ENCODE peak calls at places on chromosomes 13 and 19, in seven cellular contexts. A, N, G, H, X, R and D are unnamed samples.

GRCh38 chr19:35975608-35976214 is 19.3 kb upstream of the SDHAF1 start:
- DNase-seq in A (no peak), N (no peak), G (no peak), H (no peak), X (no peak), R (peak; percentile 26), D (no peak)

GRCh38 chr19:49475995-49476880 is 2.2 kb downstream of the FLT3LG start:
- DNase-seq in A (no peak), N (peak; percentile 62), G (peak; percentile 70), H (no peak), X (peak; percentile 45), R (no peak), D (peak; percentile 84)

GRCh38 chr19:47511128-47511517 is 3.7 kb downstream of the NAPA start:
- DNase-seq in A (no peak), N (no peak), G (no peak), H (no peak), X (no peak), R (no peak), D (no peak)

GRCh38 chr19:38389101-38389925 is 816 bp downstream of the SPRED3 start:
- DNase-seq in A (no peak), N (peak; percentile 35), G (no peak), H (no peak), X (no peak), R (peak; percentile 82), D (no peak)

GRCh38 chr13:112116187-112116950 is 49.4 kb downstream of the SOX1 start:
- DNase-seq in A (no peak), N (no peak), G (no peak), H (no peak), X (no peak), R (no peak), D (no peak)

GRCh38 chr13:21371011-21371410 is 88.1 kb downstream of the ZDHHC20 start:
- DNase-seq in A (no peak), N (no peak), G (no peak), H (no peak), X (no peak), R (no peak), D (no peak)

GRCh38 chr13:47675871-47676270 is 325.2 kb downstream of the SUCLA2 start:
- DNase-seq in A (no peak), N (no peak), G (no peak), H (no peak), X (no peak), R (no peak), D (no peak)

GRCh38 chr13:35485451-35485850 is 9.0 kb upstream of the MAB21L1 start:
- DNase-seq in A (no peak), N (no peak), G (no peak), H (no peak), X (no peak), R (no peak), D (no peak)

GRCh38 chr13:31119966-31120733 is 41.6 kb downstream of the HSPH1 start:
- DNase-seq in A (no peak), N (peak; percentile 57), G (no peak), H (no peak), X (no peak), R (peak; percentile 11), D (no peak)

GRCh38 chr19:18443831-18444230 is 5.9 kb upstream of the ISYNA1 start:
- DNase-seq in A (no peak), N (no peak), G (no peak), H (no peak), X (no peak), R (no peak), D (no peak)

GRCh38 chr13:23500858-23501257 is 67.4 kb upstream of the SACS start:
- DNase-seq in A (no peak), N (no peak), G (no peak), H (no peak), X (no peak), R (peak; percentile 96), D (no peak)

GRCh38 chr13:93309886-93310520 is 83.4 kb downstream of the GPC6 start:
- DNase-seq in A (no peak), N (no peak), G (no peak), H (no peak), X (no peak), R (peak; percentile 51), D (no peak)

GRCh38 chr13:99473515-99473914 is 27.8 kb upstream of the TM9SF2 start:
- DNase-seq in A (no peak), N (no peak), G (no peak), H (no peak), X (no peak), R (no peak), D (no peak)

GRCh38 chr19:50702870-50703829 is 16.5 kb downstream of the SHANK1 start:
- DNase-seq in A (no peak), N (no peak), G (no peak), H (no peak), X (no peak), R (peak; percentile 50), D (no peak)

GRCh38 chr13:32528358-32528757 is 10.2 kb downstream of the N4BP2L2 start:
- DNase-seq in A (no peak), N (no peak), G (no peak), H (no peak), X (no peak), R (peak; percentile 8), D (no peak)

GRCh38 chr13:97235549-97236206 is 13.5 kb downstream of the MBNL2 start:
- DNase-seq in A (no peak), N (no peak), G (no peak), H (no peak), X (no peak), R (no peak), D (no peak)

GRCh38 chr19:31285744-31286143 is 63.5 kb downstream of the TSHZ3 start:
- DNase-seq in A (no peak), N (no peak), G (no peak), H (peak; percentile 15), X (no peak), R (peak; percentile 64), D (no peak)

GRCh38 chr19:46475976-46476375 is 4.6 kb upstream of the PNMA8A start:
- DNase-seq in A (no peak), N (no peak), G (no peak), H (no peak), X (no peak), R (peak; percentile 30), D (no peak)

GRCh38 chr19:50547385-50548190 is 20.6 kb downstream of the LRRC4B start:
- DNase-seq in A (no peak), N (no peak), G (no peak), H (peak; percentile 69), X (no peak), R (no peak), D (no peak)

GRCh38 chr13:42041017-42041683 is 7.3 kb upstream of the DGKH start:
- DNase-seq in A (no peak), N (no peak), G (no peak), H (peak; percentile 37), X (no peak), R (peak; percentile 44), D (peak; percentile 20)

GRCh38 chr19:18046066-18046718 is 38.2 kb downstream of the ARRDC2 start:
- DNase-seq in A (no peak), N (no peak), G (no peak), H (no peak), X (no peak), R (peak; percentile 82), D (no peak)

GRCh38 chr19:17779281-17779930 is 15.5 kb upstream of the B3GNT3 start:
- DNase-seq in A (no peak), N (no peak), G (no peak), H (peak; percentile 48), X (no peak), R (peak; percentile 15), D (no peak)

GRCh38 chr19:39402417-39403297 is 4.0 kb upstream of the ZFP36 start:
- DNase-seq in A (no peak), N (peak; percentile 47), G (peak; percentile 84), H (peak; percentile 71), X (peak; percentile 79), R (peak; percentile 93), D (peak; percentile 91)

GRCh38 chr19:45016388-45017314 is 15.4 kb downstream of the RELB start:
- DNase-seq in A (no peak), N (no peak), G (peak; percentile 67), H (peak; percentile 82), X (peak; percentile 50), R (peak; percentile 63), D (peak; percentile 57)

GRCh38 chr13:56400774-56401173 is 739.9 kb upstream of the PRR20A start:
- DNase-seq in A (no peak), N (no peak), G (no peak), H (no peak), X (no peak), R (no peak), D (no peak)

GRCh38 chr19:55474269-55475265 is 1.9 kb upstream of the ZNF628 start:
- DNase-seq in A (no peak), N (no peak), G (no peak), H (no peak), X (no peak), R (no peak), D (no peak)

GRCh38 chr19:18418725-18419194 is 438 bp upstream of the SSBP4 start:
- DNase-seq in A (no peak), N (no peak), G (peak; percentile 34), H (peak; percentile 37), X (no peak), R (no peak), D (no peak)

GRCh38 chr13:35672611-35673010 is 196.1 kb upstream of the MAB21L1 start:
- DNase-seq in A (no peak), N (no peak), G (no peak), H (no peak), X (no peak), R (peak; percentile 10), D (no peak)

GRCh38 chr13:30810261-30810701 is 74.9 kb downstream of the ALOX5AP start:
- DNase-seq in A (no peak), N (no peak), G (no peak), H (no peak), X (no peak), R (no peak), D (no peak)

GRCh38 chr19:31519216-31519615 is 170.0 kb upstream of the TSHZ3 start:
- DNase-seq in A (no peak), N (no peak), G (no peak), H (no peak), X (no peak), R (no peak), D (peak; percentile 0)

GRCh38 chr19:16268676-16269319 is 55.8 kb upstream of the KLF2 start:
- DNase-seq in A (no peak), N (no peak), G (peak; percentile 31), H (no peak), X (no peak), R (no peak), D (no peak)

GRCh38 chr13:100983111-100983510 is 308.5 kb upstream of the TMTC4 start:
- DNase-seq in A (no peak), N (no peak), G (no peak), H (no peak), X (no peak), R (no peak), D (no peak)

GRCh38 chr19:55552620-55553019 is 7.3 kb upstream of the SBK3 start:
- DNase-seq in A (no peak), N (no peak), G (no peak), H (no peak), X (no peak), R (peak; percentile 89), D (no peak)

GRCh38 chr13:100659578-100659977 is 15.0 kb downstream of the TMTC4 start:
- DNase-seq in A (no peak), N (no peak), G (no peak), H (no peak), X (no peak), R (no peak), D (no peak)

GRCh38 chr19:6087074-6087506 is 23.2 kb downstream of the RFX2 start:
- DNase-seq in A (no peak), N (peak; percentile 13), G (no peak), H (no peak), X (no peak), R (no peak), D (no peak)

GRCh38 chr19:50568321-50569022 is at the start of gene LRRC4B:
- DNase-seq in A (no peak), N (no peak), G (no peak), H (peak; percentile 66), X (no peak), R (no peak), D (no peak)

GRCh38 chr19:8526345-8527062 is 12.5 kb upstream of the ZNF414 start:
- DNase-seq in A (no peak), N (no peak), G (no peak), H (peak; percentile 83), X (no peak), R (peak; percentile 88), D (no peak)

GRCh38 chr19:19618384-19619051 is at the start of gene PBX4:
- DNase-seq in A (no peak), N (peak; percentile 91), G (peak; percentile 100), H (peak; percentile 81), X (peak; percentile 98), R (peak; percentile 82), D (peak; percentile 96)